ENCODE peak calls at places on chromosomes 11 and 22, in four cellular contexts. O is H1, M is mesendoderm, Q is trophoblast cell. E is an unnamed sample.

GRCh38 chr22:23274146-23274526 is 93.8 kb downstream of the BCR start:
- DNase-seq in O (no peak), M (no peak), Q (no peak), E (no peak)

GRCh38 chr11:46361283-46362145 is 14.3 kb downstream of the DGKZ start:
- DNase-seq in O (no peak), M (no peak), Q (no peak), E (no peak)

GRCh38 chr22:32854351-32854804 is 52.9 kb downstream of the TIMP3 start:
- DNase-seq in O (no peak), M (no peak), Q (no peak), E (no peak)

GRCh38 chr11:60504219-60504618 is 11.0 kb upstream of the MS4A13 start:
- DNase-seq in O (no peak), M (no peak), Q (no peak), E (no peak)

GRCh38 chr11:123454060-123454651 is 24.1 kb downstream of the GRAMD1B start:
- DNase-seq in O (no peak), M (peak; percentile 95), Q (peak; percentile 89), E (no peak)

GRCh38 chr11:111736621-111737055 is 29.6 kb downstream of the PPP2R1B start:
- DNase-seq in O (no peak), M (no peak), Q (no peak), E (no peak)

GRCh38 chr11:46504817-46505613 is 88.8 kb downstream of the AMBRA1 start:
- DNase-seq in O (no peak), M (no peak), Q (no peak), E (no peak)

GRCh38 chr11:10303558-10304363 is 1.1 kb upstream of the ADM start:
- DNase-seq in O (peak; percentile 68), M (peak; percentile 93), Q (peak; percentile 94), E (peak; percentile 52)

GRCh38 chr22:20281891-20282290 is 13.8 kb upstream of the RTN4R start:
- DNase-seq in O (no peak), M (no peak), Q (no peak), E (no peak)

GRCh38 chr11:25198704-25199103 is 701.9 kb downstream of the LUZP2 start:
- DNase-seq in O (no peak), M (no peak), Q (no peak), E (no peak)

GRCh38 chr11:95413021-95413420 is 182.0 kb upstream of the SESN3 start:
- DNase-seq in O (no peak), M (no peak), Q (no peak), E (no peak)

GRCh38 chr11:66264893-66265292 is 3.5 kb upstream of the RAB1B start:
- DNase-seq in O (peak; percentile 90), M (peak; percentile 72), Q (no peak), E (peak; percentile 85)

GRCh38 chr11:44852952-44853351 is 97.7 kb downstream of the TP53I11 start:
- DNase-seq in O (no peak), M (no peak), Q (no peak), E (no peak)

GRCh38 chr11:15276616-15277015 is 161.9 kb downstream of the INSC start:
- DNase-seq in O (no peak), M (peak; percentile 46), Q (no peak), E (no peak)

GRCh38 chr11:92180664-92181251 is 43.9 kb upstream of the FAT3 start:
- DNase-seq in O (no peak), M (peak; percentile 23), Q (no peak), E (no peak)

GRCh38 chr22:36454916-36455570 is 26.4 kb downstream of the TXN2 start:
- DNase-seq in O (peak; percentile 98), M (peak; percentile 97), Q (peak; percentile 88), E (peak; percentile 98)

GRCh38 chr11:121894581-121894980 is 221.4 kb downstream of the BLID start:
- DNase-seq in O (no peak), M (no peak), Q (no peak), E (no peak)

GRCh38 chr11:12863605-12864121 is 145.5 kb upstream of the RASSF10 start:
- DNase-seq in O (no peak), M (peak; percentile 48), Q (no peak), E (no peak)

GRCh38 chr11:12857572-12857971 is 151.5 kb upstream of the RASSF10 start:
- DNase-seq in O (no peak), M (peak; percentile 68), Q (peak; percentile 89), E (no peak)

GRCh38 chr11:12862761-12863469 is 146.2 kb upstream of the RASSF10 start:
- DNase-seq in O (peak; percentile 63), M (peak; percentile 94), Q (no peak), E (peak; percentile 87)

GRCh38 chr11:12860827-12861226 is 148.3 kb upstream of the RASSF10 start:
- DNase-seq in O (no peak), M (no peak), Q (no peak), E (no peak)

GRCh38 chr11:12859872-12860657 is 149.1 kb upstream of the RASSF10 start:
- DNase-seq in O (no peak), M (no peak), Q (no peak), E (no peak)
- H3K79me2 ChIP-seq in O (peaks cover 42% of the 10 kb centered on the region), M (peaks cover 31% of the 10 kb centered on the region), Q (peaks cover 7% of the 10 kb centered on the region), E (no peaks in the 10 kb centered on the region)

DNA sequence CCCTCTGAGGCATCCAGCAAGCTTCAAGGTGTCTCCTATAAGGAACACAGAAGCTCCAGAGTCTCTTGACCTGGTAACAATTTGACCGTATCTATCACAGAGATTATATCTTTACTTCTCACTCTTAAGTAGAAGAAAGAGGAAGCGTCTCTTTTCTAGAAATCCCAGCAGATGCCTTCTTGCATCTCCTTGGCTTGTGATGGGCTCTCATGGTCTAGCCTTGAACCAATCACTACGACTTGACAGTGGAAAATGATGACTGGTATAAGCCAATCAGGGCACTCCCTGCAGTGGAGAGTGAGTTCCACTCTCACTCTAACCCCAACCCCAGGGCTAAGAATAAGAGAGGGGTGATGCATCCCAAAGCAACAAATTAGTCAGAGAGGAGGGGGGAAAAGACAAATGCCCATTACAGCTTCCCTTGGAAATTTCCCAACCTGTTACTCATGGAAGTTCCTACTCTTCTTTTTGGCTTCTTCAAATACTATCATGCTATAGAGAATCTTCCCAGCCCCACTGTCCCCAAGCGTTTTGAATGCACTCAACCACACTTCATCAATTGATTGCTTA is 293.5 kb downstream of the MN1 start:
- DNase-seq in O (no peak), M (no peak), Q (no peak), E (no peak)
- H2BK120ac ChIP-seq in O (no peak overlapping the region), M (no peak overlapping the region), Q (no peak overlapping the region), E (no peak overlapping the region)

DNA sequence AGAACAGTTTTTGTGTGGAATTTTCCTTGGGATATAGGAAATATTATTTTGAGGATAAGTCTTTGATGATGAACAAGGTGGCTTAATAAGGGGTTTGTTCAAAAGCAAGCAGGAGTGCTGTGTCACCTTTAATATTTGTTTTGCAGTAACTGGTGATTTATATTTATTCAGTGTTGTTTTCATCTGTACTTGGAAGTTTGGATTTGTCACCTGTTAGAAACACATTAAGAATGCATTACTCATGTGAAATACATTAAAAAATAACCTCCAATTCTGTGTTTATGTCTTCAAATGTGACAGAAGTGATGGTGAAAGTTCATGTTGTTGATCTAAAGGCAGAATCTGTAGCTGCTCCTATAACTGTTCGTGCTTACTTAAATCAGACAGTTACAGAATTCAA is 70.5 kb downstream of the DKK3 start:
- DNase-seq in O (no peak), M (no peak), Q (no peak), E (no peak)
- H3K79me2 ChIP-seq in O (no peaks in the 10 kb centered on the region), M (no peaks in the 10 kb centered on the region), Q (no peaks in the 10 kb centered on the region), E (no peaks in the 10 kb centered on the region)

DNA sequence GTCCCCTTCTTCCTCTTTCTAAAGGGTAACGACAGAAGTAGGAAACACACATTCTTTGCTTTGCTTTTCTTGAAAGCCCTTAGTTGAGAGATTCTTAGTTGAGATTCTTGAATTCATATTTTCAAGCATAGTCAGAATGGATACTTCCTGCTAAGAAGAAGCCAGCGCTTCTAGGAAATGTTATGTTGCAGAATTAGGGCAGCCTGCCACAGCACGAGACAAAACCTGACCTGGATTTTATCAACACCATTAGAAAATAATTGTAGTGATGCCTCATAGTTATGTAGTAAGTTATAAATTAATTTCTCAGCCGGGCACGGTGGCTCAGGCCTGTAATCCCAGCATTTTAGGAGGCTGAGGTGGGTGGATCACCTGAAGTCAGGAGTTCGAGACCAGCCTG is 37.9 kb upstream of the NUP160 start:
- DNase-seq in O (no peak), M (no peak), Q (no peak), E (no peak)
- H2BK120ac ChIP-seq in O (no peak overlapping the region), M (no peak overlapping the region), Q (no peak overlapping the region), E (no peak overlapping the region)

GRCh38 chr11:63854696-63855095 is 15.8 kb downstream of the MARK2 start:
- DNase-seq in O (no peak), M (no peak), Q (no peak), E (no peak)
- H3K79me2 ChIP-seq in O (peaks cover 74% of the 10 kb centered on the region), M (peaks cover 34% of the 10 kb centered on the region), Q (peaks cover 9% of the 10 kb centered on the region), E (peaks cover 5% of the 10 kb centered on the region)